ENCODE peak calls at places on chromosomes 3 and 15, in four cellular contexts. T, L, P and O are unnamed samples.

GRCh38 chr3:125191256-125191655 is 21.3 kb downstream of the SLC12A8 start:
- DNase-seq in T (no peak), L (no peak), P (no peak), O (no peak)

GRCh38 chr3:48634661-48635221 is 520 bp downstream of the SLC26A6 start:
- DNase-seq in T (peak; percentile 86), L (peak; percentile 79), P (peak; percentile 35), O (peak; percentile 65)

GRCh38 chr3:112773864-112774263 is 72.8 kb downstream of the CD200R1L start:
- DNase-seq in T (no peak), L (no peak), P (no peak), O (peak; percentile 91)

GRCh38 chr15:59115047-59115446 is 10.1 kb downstream of the CCNB2 start:
- DNase-seq in T (no peak), L (no peak), P (no peak), O (no peak)

GRCh38 chr3:11734-12133 is 184.8 kb upstream of the CHL1 start:
- DNase-seq in T (peak; percentile 2), L (no peak), P (no peak), O (peak; percentile 22)

GRCh38 chr3:113200946-113201345 is 10.4 kb upstream of the BOC start:
- DNase-seq in T (no peak), L (no peak), P (no peak), O (no peak)

GRCh38 chr3:151707216-151707615 is 26.5 kb upstream of the AADACL2 start:
- DNase-seq in T (no peak), L (no peak), P (no peak), O (no peak)

GRCh38 chr3:14224895-14225294 is 46.3 kb downstream of the LSM3 start:
- DNase-seq in T (no peak), L (no peak), P (no peak), O (no peak)

GRCh38 chr3:45026957-45027356 is 854 bp downstream of the CLEC3B start:
- DNase-seq in T (no peak), L (no peak), P (peak; percentile 4), O (no peak)

GRCh38 chr3:32963871-32964270 is 12.4 kb downstream of the CCR4 start:
- DNase-seq in T (no peak), L (no peak), P (no peak), O (no peak)

GRCh38 chr3:8446845-8447244 is 54.8 kb upstream of the LMCD1 start:
- DNase-seq in T (no peak), L (no peak), P (no peak), O (peak; percentile 61)

GRCh38 chr15:50150851-50151250 is 31.1 kb upstream of the SLC27A2 start:
- DNase-seq in T (no peak), L (no peak), P (no peak), O (no peak)

GRCh38 chr3:9957214-9957613 is 5.0 kb upstream of the PRRT3 start:
- DNase-seq in T (peak; percentile 38), L (no peak), P (no peak), O (no peak)

GRCh38 chr3:111846717-111847116 is 12.3 kb upstream of the PHLDB2 start:
- DNase-seq in T (no peak), L (no peak), P (no peak), O (peak; percentile 26)

GRCh38 chr15:48433226-48433886 is 102.1 kb downstream of the DUT start:
- DNase-seq in T (no peak), L (no peak), P (no peak), O (no peak)

GRCh38 chr15:33126559-33127290 is 67.8 kb downstream of the FMN1 start:
- DNase-seq in T (peak; percentile 24), L (no peak), P (peak; percentile 9), O (peak; percentile 33)

GRCh38 chr3:82177774-82178173 is 416.3 kb upstream of the GBE1 start:
- DNase-seq in T (no peak), L (no peak), P (no peak), O (no peak)

GRCh38 chr3:55180936-55181535 is 253.2 kb upstream of the LRTM1 start:
- DNase-seq in T (peak; percentile 35), L (peak; percentile 50), P (peak; percentile 11), O (peak; percentile 22)

GRCh38 chr3:30510596-30510995 is 95.8 kb upstream of the TGFBR2 start:
- DNase-seq in T (no peak), L (no peak), P (no peak), O (no peak)

GRCh38 chr3:30162579-30162978 is 443.8 kb upstream of the TGFBR2 start:
- DNase-seq in T (no peak), L (no peak), P (no peak), O (no peak)

GRCh38 chr3:60856299-60857046 is 394.8 kb downstream of the FHIT start:
- DNase-seq in T (no peak), L (no peak), P (no peak), O (no peak)

GRCh38 chr3:190385835-190386688 is 1.9 kb upstream of the CLDN16 start:
- DNase-seq in T (no peak), L (no peak), P (peak; percentile 53), O (peak; percentile 88)

GRCh38 chr3:47342156-47342555 is 38.7 kb upstream of the PTPN23 start:
- DNase-seq in T (no peak), L (no peak), P (no peak), O (no peak)

GRCh38 chr15:41476416-41477048 is 17.1 kb upstream of the ITPKA start:
- DNase-seq in T (no peak), L (no peak), P (no peak), O (no peak)

GRCh38 chr3:119492810-119493209 is 5.5 kb upstream of the TIMMDC1 start:
- DNase-seq in T (no peak), L (no peak), P (no peak), O (no peak)

GRCh38 chr3:183428140-183429023 is at the start of gene MCF2L2:
- DNase-seq in T (peak; percentile 82), L (peak; percentile 84), P (no peak), O (peak; percentile 27)

GRCh38 chr3:110799236-110799635 is 272.4 kb upstream of the NECTIN3 start:
- DNase-seq in T (no peak), L (no peak), P (no peak), O (no peak)

GRCh38 chr15:56587686-56588085 is 122.7 kb upstream of the MNS1 start:
- DNase-seq in T (no peak), L (no peak), P (no peak), O (no peak)

GRCh38 chr3:129560269-129560787 is 17.4 kb downstream of the H1-8 start:
- DNase-seq in T (no peak), L (no peak), P (no peak), O (no peak)

GRCh38 chr3:116863842-116864626 is 154.5 kb downstream of the TUSC7 start:
- DNase-seq in T (peak; percentile 0), L (peak; percentile 60), P (peak; percentile 1), O (peak; percentile 51)

GRCh38 chr15:99495430-99496301 is 70.1 kb upstream of the MEF2A start:
- DNase-seq in T (no peak), L (no peak), P (peak; percentile 63), O (no peak)

GRCh38 chr3:134066539-134067310 is 37.0 kb upstream of the SLCO2A1 start:
- DNase-seq in T (no peak), L (peak; percentile 32), P (no peak), O (no peak)

GRCh38 chr3:146972726-146973125 is 367.6 kb upstream of the PLSCR5 start:
- DNase-seq in T (no peak), L (no peak), P (no peak), O (no peak)

GRCh38 chr15:89808160-89808870 is 6.3 kb downstream of the ANPEP start:
- DNase-seq in T (no peak), L (no peak), P (no peak), O (no peak)

GRCh38 chr3:184314700-184315505 is 497 bp downstream of the EIF4G1 start:
- DNase-seq in T (peak; percentile 70), L (peak; percentile 69), P (peak; percentile 48), O (no peak)

GRCh38 chr15:58348095-58348812 is 83.5 kb upstream of the LIPC start:
- DNase-seq in T (no peak), L (no peak), P (peak; percentile 50), O (no peak)

GRCh38 chr3:151356791-151357460 is 27.6 kb upstream of the P2RY13 start:
- DNase-seq in T (no peak), L (no peak), P (no peak), O (no peak)

GRCh38 chr3:122258757-122259371 is 66.2 kb upstream of the CSTA start:
- DNase-seq in T (peak; percentile 38), L (peak; percentile 61), P (peak; percentile 48), O (peak; percentile 61)

GRCh38 chr3:132417695-132418520 is 606 bp downstream of the DNAJC13 start:
- DNase-seq in T (peak; percentile 77), L (no peak), P (peak; percentile 53), O (peak; percentile 21)

GRCh38 chr3:194592798-194593752 is 40.1 kb downstream of the TMEM44 start:
- DNase-seq in T (no peak), L (no peak), P (no peak), O (peak; percentile 76)
- TF ChIP-seq RNF2 in T (no peak), L (no peak), P (no peak), O (no peak)

GRCh38 chr3:124172297-124172696 is 180.4 kb upstream of the ROPN1 start:
- DNase-seq in T (no peak), L (no peak), P (no peak), O (no peak)

GRCh38 chr3:124163689-124164088 is 171.8 kb upstream of the ROPN1 start:
- DNase-seq in T (no peak), L (no peak), P (peak; percentile 21), O (peak; percentile 20)

GRCh38 chr3:124172846-124173245 is 180.9 kb upstream of the ROPN1 start:
- DNase-seq in T (no peak), L (no peak), P (no peak), O (no peak)

GRCh38 chr3:124168271-124168670 is 176.3 kb upstream of the ROPN1 start:
- DNase-seq in T (no peak), L (no peak), P (no peak), O (no peak)
- TF ChIP-seq RNF2 in T (no peak), L (no peak), P (no peak), O (no peak)

DNA sequence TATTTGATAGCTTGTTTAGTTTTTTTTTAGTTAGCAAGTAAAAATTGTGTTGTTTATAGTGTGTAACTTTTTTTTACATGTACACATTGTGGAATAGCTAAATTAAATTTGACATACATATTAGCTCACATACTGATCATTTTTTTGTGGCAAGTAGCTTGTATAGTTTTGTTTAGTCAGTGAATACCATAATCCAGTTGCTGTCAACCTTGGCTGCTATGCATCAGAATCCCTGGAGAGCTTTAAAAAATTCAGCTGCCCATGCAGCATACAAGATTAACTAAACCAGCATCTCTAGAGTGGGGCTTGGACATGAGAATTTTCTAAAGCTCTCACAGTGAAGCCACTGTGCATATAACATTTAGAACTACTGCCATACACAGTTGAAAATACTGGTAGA is 54.0 kb downstream of the TMOD3 start:
- DNase-seq in T (no peak), L (no peak), P (no peak), O (no peak)
- TF ChIP-seq RNF2 in T (no peak), L (no peak), P (no peak), O (no peak)

GRCh38 chr3:64166584-64167155 is 58.6 kb downstream of the PRICKLE2 start:
- DNase-seq in T (peak; percentile 3), L (no peak), P (peak; percentile 26), O (no peak)

GRCh38 chr3:64161481-64161952 is 63.7 kb downstream of the PRICKLE2 start:
- DNase-seq in T (no peak), L (no peak), P (peak; percentile 6), O (no peak)

GRCh38 chr3:64163755-64164148 is 61.5 kb downstream of the PRICKLE2 start:
- DNase-seq in T (no peak), L (no peak), P (peak; percentile 20), O (peak; percentile 51)

GRCh38 chr3:64163019-64163754 is 62.1 kb downstream of the PRICKLE2 start:
- DNase-seq in T (no peak), L (no peak), P (no peak), O (no peak)

GRCh38 chr3:64164309-64164708 is 61.0 kb downstream of the PRICKLE2 start:
- DNase-seq in T (no peak), L (no peak), P (no peak), O (no peak)
- TF ChIP-seq RNF2 in T (no peak), L (no peak), P (no peak), O (no peak)